ENCODE peak calls at places on chromosomes 6 and 20, in five cellular contexts. G is effector memory CD8-positive, alpha-beta T cell; P is stimulated activated naive B cell treated with anti-CD40 and anti-IgM and Interleukin-4, amounts not matched to agents 10 μg/mL and 1 μg/mL and 100 μg/mL, for 72 hours; X is right cardiac atrium; O is IMR-90. E is an unnamed sample.

GRCh38 chr6:8149350-8149749 is 47.0 kb upstream of the EEF1E1 start:
- ATAC-seq in P (no peak), G (no peak), X (no peak), O (no peak), E (no peak)

GRCh38 chr6:84269947-84270733 is 42.7 kb upstream of the CEP162 start:
- ATAC-seq in G (no peak), P (no peak), O (no peak), X (peak), E (no peak)

GRCh38 chr6:32815115-32815514 is 1.7 kb downstream of the HLA-DOB start:
- ATAC-seq in O (no peak), G (no peak), P (no peak), X (no peak), E (no peak)

GRCh38 chr6:150711584-150712501 is 112.2 kb downstream of the PLEKHG1 start:
- ATAC-seq in O (no peak), G (no peak), P (no peak), X (peak), E (no peak)

GRCh38 chr6:106895703-106896040 is 78.9 kb downstream of the CD24 start:
- ATAC-seq in G (no peak), P (no peak), X (no peak), O (no peak), E (no peak)

GRCh38 chr20:62227977-62228958 is 8.2 kb upstream of the HRH3 start:
- ATAC-seq in P (peak), O (peak), G (no peak), X (no peak), E (no peak)

GRCh38 chr6:148608211-148608951 is 138.4 kb upstream of the UST start:
- ATAC-seq in X (no peak), P (no peak), G (no peak), O (peak), E (no peak)

GRCh38 chr6:135173989-135174484 is 7.1 kb upstream of the MYB start:
- ATAC-seq in X (no peak), O (no peak), G (no peak), P (no peak), E (no peak)

GRCh38 chr6:149128489-149129145 is 188.9 kb upstream of the TAB2 start:
- ATAC-seq in O (no peak), X (peak), P (peak), G (peak), E (no peak)

GRCh38 chr6:137853569-137854213 is 13.4 kb upstream of the TNFAIP3 start:
- ATAC-seq in G (no peak), P (peak), X (no peak), O (no peak), E (no peak)

GRCh38 chr6:32146687-32147086 is 5.1 kb downstream of the PRRT1 start:
- ATAC-seq in O (no peak), X (no peak), G (no peak), P (no peak), E (no peak)

E was measured in gastroesophageal sphincter.